ENCODE peak calls at places on chromosomes 16 and 17, in nine cellular contexts. N is hepatocyte; W is colonic mucosa; E is GM23248; M is right cardiac atrium; H is activated naive CD4-positive, alpha-beta T cell; Z is NCI-H345; Y is SJCRH30; D is memory B cell. S is an unnamed sample.

GRCh38 chr16:87471278-87472141 is 21.3 kb downstream of the ZCCHC14 start:
- DNase-seq in N (peak; percentile 56), W (peak; percentile 63), E (peak; percentile 44), M (no peak), H (no peak), Z (no peak), Y (no peak), D (no peak), S (no peak)

GRCh38 chr17:7574176-7574953 is 5.1 kb upstream of the CD68 start:
- DNase-seq in N (peak; percentile 17), W (no peak), E (peak; percentile 54), M (no peak), H (no peak), Z (no peak), Y (no peak), D (no peak), S (no peak)

GRCh38 chr17:521561-522325 is 169.1 kb upstream of the RPH3AL start:
- DNase-seq in N (no peak), W (no peak), E (no peak), M (no peak), H (no peak), Z (no peak), Y (no peak), D (no peak), S (no peak)

GRCh38 chr17:4968166-4968915 is 724 bp upstream of the SPAG7 start:
- DNase-seq in N (peak; percentile 57), W (no peak), E (peak; percentile 37), M (peak; percentile 71), H (no peak), Z (no peak), Y (no peak), D (no peak), S (peak; percentile 15)

GRCh38 chr16:70781800-70782199 is 19.2 kb downstream of the VAC14 start:
- DNase-seq in N (no peak), W (no peak), E (no peak), M (peak; percentile 75), H (no peak), Z (no peak), Y (no peak), D (no peak), S (no peak)

GRCh38 chr17:78141437-78142112 is 4.6 kb upstream of the C17orf99 start:
- DNase-seq in N (no peak), W (no peak), E (no peak), M (no peak), H (no peak), Z (no peak), Y (no peak), D (no peak), S (no peak)

GRCh38 chr16:77262971-77263370 is 63.8 kb downstream of the SYCE1L start:
- DNase-seq in N (no peak), W (no peak), E (no peak), M (no peak), H (no peak), Z (no peak), Y (no peak), D (no peak), S (no peak)

GRCh38 chr16:67731071-67731810 is 12.1 kb upstream of the GFOD2 start:
- DNase-seq in N (no peak), W (no peak), E (no peak), M (no peak), H (no peak), Z (no peak), Y (no peak), D (no peak), S (no peak)

GRCh38 chr17:77924757-77925336 is 33.7 kb upstream of the TNRC6C start:
- DNase-seq in N (no peak), W (no peak), E (peak; percentile 33), M (peak; percentile 90), H (no peak), Z (peak; percentile 42), Y (no peak), D (no peak), S (no peak)

GRCh38 chr17:50905460-50905803 is 39.3 kb upstream of the TOB1 start:
- DNase-seq in N (peak; percentile 73), W (no peak), E (no peak), M (no peak), H (no peak), Z (peak; percentile 79), Y (peak; percentile 90), D (no peak), S (no peak)

GRCh38 chr16:354286-354881 is 1.9 kb upstream of the AXIN1 start:
- DNase-seq in N (no peak), W (no peak), E (no peak), M (peak; percentile 68), H (no peak), Z (no peak), Y (no peak), D (no peak), S (no peak)

GRCh38 chr16:3170440-3171180 is 17.4 kb upstream of the OR1F1 start:
- DNase-seq in N (no peak), W (no peak), E (peak; percentile 38), M (no peak), H (no peak), Z (no peak), Y (no peak), D (no peak), S (peak; percentile 42)

GRCh38 chr17:76478097-76478496 is 10.7 kb downstream of the AANAT start:
- DNase-seq in N (no peak), W (no peak), E (no peak), M (no peak), H (no peak), Z (no peak), Y (no peak), D (no peak), S (no peak)

GRCh38 chr16:5056347-5056746 is 9.4 kb downstream of the C16orf89 start:
- DNase-seq in N (peak; percentile 46), W (peak; percentile 46), E (peak; percentile 46), M (no peak), H (no peak), Z (no peak), Y (peak; percentile 50), D (no peak), S (peak; percentile 72)

GRCh38 chr16:68399456-68399855 is 48.9 kb downstream of the SMPD3 start:
- DNase-seq in N (no peak), W (no peak), E (no peak), M (no peak), H (no peak), Z (no peak), Y (no peak), D (no peak), S (no peak)

GRCh38 chr16:69057400-69058378 is 47.8 kb upstream of the HAS3 start:
- DNase-seq in N (no peak), W (no peak), E (peak; percentile 94), M (no peak), H (no peak), Z (peak; percentile 17), Y (no peak), D (no peak), S (peak; percentile 61)

GRCh38 chr17:40111221-40112128 is 10.3 kb upstream of the MSL1 start:
- DNase-seq in N (peak; percentile 95), W (peak; percentile 93), E (peak; percentile 93), M (peak; percentile 96), H (peak; percentile 27), Z (peak; percentile 87), Y (peak; percentile 93), D (peak; percentile 61), S (peak; percentile 88)

GRCh38 chr16:3484328-3485096 is 10.8 kb downstream of the C16orf90 start:
- DNase-seq in N (no peak), W (no peak), E (no peak), M (no peak), H (no peak), Z (no peak), Y (no peak), D (no peak), S (no peak)

GRCh38 chr16:11168386-11169065 is 87.5 kb downstream of the SOCS1 start:
- DNase-seq in N (no peak), W (no peak), E (peak; percentile 12), M (peak; percentile 57), H (no peak), Z (no peak), Y (no peak), D (no peak), S (no peak)

GRCh38 chr16:67100569-67101300 is 9.0 kb upstream of the PHAF1 start:
- DNase-seq in N (peak; percentile 30), W (no peak), E (peak; percentile 55), M (no peak), H (no peak), Z (no peak), Y (no peak), D (no peak), S (peak; percentile 45)

GRCh38 chr16:66598111-66598510 is 6.4 kb upstream of the CMTM3 start:
- DNase-seq in N (no peak), W (no peak), E (no peak), M (no peak), H (no peak), Z (no peak), Y (no peak), D (no peak), S (no peak)

GRCh38 chr17:74749262-74750038 is 1.0 kb downstream of the NHERF1 start:
- DNase-seq in N (peak; percentile 78), W (peak; percentile 63), E (peak; percentile 19), M (peak; percentile 74), H (no peak), Z (no peak), Y (peak; percentile 59), D (no peak), S (no peak)

S was measured in GM12865.